ENCODE peak calls at places on chromosome 16, in nine cellular contexts. E is HL-60, B is mucosa of descending colon, R is endothelial cell of umbilical vein, Y is OCI-LY7, K is A673, G is fibroblast of lung, D is bronchial epithelial cell, S is fibroblast of mammary gland. C is an unnamed sample.

GRCh38 chr16:17084134-17084533 is 386.6 kb downstream of the XYLT1 start:
- DNase-seq in S (no peak), Y (no peak), E (no peak), G (no peak), D (no peak), B (no peak), K (no peak), R (no peak), C (no peak)

GRCh38 chr16:76976101-76976500 is 214.9 kb upstream of the MON1B start:
- DNase-seq in S (no peak), G (no peak), B (no peak), R (no peak), K (no peak), E (no peak), Y (peak), D (no peak), C (peak)

GRCh38 chr16:27431773-27432599 is 30.0 kb downstream of the IL21R start:
- DNase-seq in Y (no peak), D (peak), G (no peak), S (peak), R (no peak), K (no peak), B (no peak), E (no peak), C (peak)

GRCh38 chr16:75627856-75628255 is 4.8 kb upstream of the ADAT1 start:
- DNase-seq in B (no peak), Y (no peak), E (no peak), G (no peak), D (no peak), K (peak), R (peak), S (no peak), C (no peak)

GRCh38 chr16:49924078-49924477 is 68.2 kb upstream of the ZNF423 start:
- DNase-seq in E (no peak), B (no peak), K (peak), Y (peak), D (no peak), S (peak), R (no peak), G (no peak), C (peak)

GRCh38 chr16:31201511-31202401 is 804 bp downstream of the PYCARD start:
- DNase-seq in Y (peak), R (no peak), K (no peak), S (no peak), E (no peak), B (peak), D (peak), G (peak), C (peak)

GRCh38 chr16:49639739-49640388 is 216.0 kb downstream of the ZNF423 start:
- DNase-seq in B (peak), G (peak), E (no peak), R (peak), D (no peak), S (peak), Y (no peak), K (no peak), C (no peak)

GRCh38 chr16:13997933-13998332 is 73.2 kb upstream of the MRTFB start:
- DNase-seq in Y (peak), E (no peak), G (no peak), B (peak), R (peak), K (peak), D (no peak), S (no peak), C (peak)

GRCh38 chr16:48454051-48454450 is 68.8 kb upstream of the SIAH1 start:
- DNase-seq in D (no peak), R (no peak), G (no peak), E (no peak), K (no peak), B (no peak), S (no peak), Y (no peak), C (no peak)

GRCh38 chr16:79599837-79600635 is 501 bp downstream of the MAF start:
- DNase-seq in D (no peak), Y (peak), R (no peak), E (no peak), K (peak), S (no peak), G (peak), B (peak), C (peak)

GRCh38 chr16:26963109-26963508 is 103.6 kb upstream of the C16orf82 start:
- DNase-seq in E (no peak), K (peak), R (no peak), D (no peak), B (peak), S (peak), Y (peak), G (peak), C (peak)

GRCh38 chr16:71709231-71709781 is 15.2 kb downstream of the PHLPP2 start:
- DNase-seq in K (peak), R (peak), Y (no peak), S (peak), D (peak), B (no peak), G (peak), E (no peak), C (no peak)

GRCh38 chr16:81493755-81494433 is 49.3 kb downstream of the CMIP start:
- DNase-seq in D (peak), S (peak), E (no peak), R (peak), G (peak), K (no peak), B (peak), Y (no peak), C (no peak)

GRCh38 chr16:68655806-68656205 is 10.7 kb downstream of the CDH3 start:
- DNase-seq in B (no peak), D (no peak), S (no peak), G (no peak), Y (no peak), R (no peak), K (no peak), E (no peak), C (no peak)

GRCh38 chr16:11992008-11992584 is 15.6 kb downstream of the SNX29 start:
- DNase-seq in S (no peak), K (no peak), B (no peak), G (no peak), Y (no peak), D (no peak), E (no peak), R (no peak), C (no peak)

GRCh38 chr16:77971306-77972131 is 50.8 kb upstream of the CLEC3A start:
- DNase-seq in R (peak), K (peak), B (peak), S (peak), E (peak), G (peak), D (peak), Y (peak), C (peak)

GRCh38 chr16:78269251-78269650 is 169.8 kb downstream of the WWOX start:
- DNase-seq in E (no peak), Y (no peak), G (no peak), D (no peak), B (no peak), S (no peak), R (no peak), K (no peak), C (no peak)

GRCh38 chr16:31192856-31193642 is 9.5 kb downstream of the PYCARD start:
- DNase-seq in R (no peak), Y (no peak), B (no peak), E (no peak), G (no peak), K (no peak), S (no peak), D (no peak), C (no peak)

GRCh38 chr16:35364263-35364662 is 1904.9 kb downstream of the TP53TG3F start:
- DNase-seq in R (no peak), G (no peak), B (no peak), Y (no peak), E (no peak), S (no peak), K (no peak), D (no peak), C (no peak)

GRCh38 chr16:54846761-54847160 is 83.9 kb upstream of the IRX5 start:
- DNase-seq in R (no peak), D (peak), K (no peak), G (no peak), S (no peak), Y (no peak), B (no peak), E (no peak), C (no peak)

GRCh38 chr16:53775821-53776431 is 72.0 kb downstream of the FTO start:
- DNase-seq in R (no peak), Y (no peak), S (peak), K (peak), E (peak), D (peak), B (peak), G (peak), C (no peak)

DNA sequence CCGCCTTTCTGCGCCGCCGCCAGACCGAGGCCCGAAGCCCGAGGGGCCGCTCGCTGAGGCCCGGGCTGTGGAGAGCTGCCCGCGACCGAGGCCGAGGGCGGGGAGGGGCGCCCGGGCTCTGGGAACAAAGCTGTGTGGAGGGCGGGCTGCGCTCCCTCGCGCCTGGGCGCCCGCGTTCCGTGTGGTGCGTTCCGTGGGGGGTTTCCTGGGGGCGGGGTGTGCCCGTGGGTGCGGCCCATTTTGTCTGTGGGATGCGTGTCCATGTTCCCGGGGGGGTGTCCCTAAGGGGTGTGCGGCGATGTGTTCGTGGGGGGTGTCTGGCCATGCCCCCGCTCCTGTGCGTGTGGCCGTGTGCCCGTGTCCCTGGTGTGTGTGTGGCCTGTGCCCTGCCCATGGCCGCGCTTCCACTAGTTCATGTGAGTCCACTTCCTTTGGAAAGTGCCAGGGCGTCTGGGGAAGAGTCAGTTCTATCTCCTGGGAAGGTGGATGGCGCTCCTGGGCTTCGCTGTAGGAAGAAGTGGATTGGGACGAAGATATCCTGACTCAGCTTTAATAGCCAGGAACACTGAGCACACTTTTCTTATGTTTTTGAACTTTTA is 520 bp downstream of the JPT2 start:
- DNase-seq in G (peak), K (peak), R (peak), D (peak), S (peak), Y (peak), B (peak), E (peak), C (peak)
- H3K4me3 ChIP-seq in G (peak), K (peak), R (peak), D (peak), S (peak), Y (peak), B (peak), E (peak), C (peak)

DNA sequence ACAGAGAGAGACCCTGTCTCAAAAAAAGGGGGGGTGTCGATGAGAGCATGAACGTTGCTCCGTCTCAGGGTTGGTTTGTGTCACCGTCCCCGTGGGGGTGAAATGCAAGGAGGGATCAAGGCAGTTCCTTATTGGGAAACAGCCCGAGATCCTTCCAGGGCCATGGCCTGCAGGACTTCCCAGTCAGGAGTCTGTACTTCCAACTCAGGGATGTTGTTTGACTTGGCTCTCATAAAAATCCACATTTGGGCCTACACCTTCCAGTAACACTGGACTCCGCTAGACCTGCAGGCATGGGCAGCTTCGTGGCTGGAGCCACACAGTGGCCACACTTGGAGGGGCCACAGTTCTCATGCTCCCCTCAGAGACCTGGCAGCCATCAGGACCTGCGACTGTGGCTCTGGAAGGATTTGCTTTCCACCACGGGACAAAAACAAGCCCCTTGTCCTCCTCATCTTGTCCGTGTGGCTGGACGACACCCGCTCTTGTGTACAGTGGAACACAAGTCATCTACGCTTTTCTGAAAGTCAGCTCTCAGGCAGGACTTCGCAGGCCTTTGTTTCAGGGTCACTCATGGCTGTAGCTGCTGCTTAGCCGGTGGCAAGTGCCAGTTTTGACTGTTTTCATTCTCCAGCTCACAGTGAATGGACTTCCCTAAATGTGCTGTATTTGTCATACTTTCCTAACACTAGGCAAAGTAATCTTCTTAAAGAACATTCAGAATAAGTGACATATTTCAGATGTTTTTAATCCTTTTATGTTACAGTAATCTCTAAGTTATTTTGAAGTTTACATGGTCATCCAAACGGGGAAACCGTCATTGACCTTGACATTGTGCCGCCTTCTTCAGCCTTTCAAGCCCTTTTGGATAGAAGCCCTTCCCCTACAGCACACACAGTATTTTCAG is 24.2 kb upstream of the IL17C start:
- DNase-seq in D (no peak), K (no peak), E (no peak), S (no peak), B (no peak), G (no peak), Y (no peak), R (no peak), C (no peak)
- TF ChIP-seq CTCF in D (no peak), K (no peak), E (no peak), S (no peak), B (no peak), G (no peak), Y (no peak), R (no peak), C (no peak)

GRCh38 chr16:29813644-29814562 is 1.9 kb downstream of the PRRT2 start:
- DNase-seq in R (no peak), S (no peak), G (no peak), D (no peak), B (no peak), K (no peak), Y (no peak), E (no peak), C (no peak)
- H3K4me3 ChIP-seq in R (no peak), S (no peak), G (no peak), D (no peak), B (no peak), K (no peak), Y (no peak), E (no peak), C (no peak)

GRCh38 chr16:24493859-24494258 is 45.5 kb upstream of the RBBP6 start:
- DNase-seq in G (no peak), K (peak), S (no peak), D (peak), Y (no peak), B (no peak), R (no peak), E (no peak), C (no peak)

GRCh38 chr16:24504467-24505345 is 34.7 kb upstream of the RBBP6 start:
- DNase-seq in B (peak), D (peak), E (peak), R (peak), Y (peak), S (peak), G (peak), K (peak), C (peak)

GRCh38 chr16:24497405-24497804 is 42.0 kb upstream of the RBBP6 start:
- DNase-seq in K (peak), Y (no peak), S (no peak), D (peak), G (no peak), B (no peak), E (no peak), R (no peak), C (no peak)

DNA sequence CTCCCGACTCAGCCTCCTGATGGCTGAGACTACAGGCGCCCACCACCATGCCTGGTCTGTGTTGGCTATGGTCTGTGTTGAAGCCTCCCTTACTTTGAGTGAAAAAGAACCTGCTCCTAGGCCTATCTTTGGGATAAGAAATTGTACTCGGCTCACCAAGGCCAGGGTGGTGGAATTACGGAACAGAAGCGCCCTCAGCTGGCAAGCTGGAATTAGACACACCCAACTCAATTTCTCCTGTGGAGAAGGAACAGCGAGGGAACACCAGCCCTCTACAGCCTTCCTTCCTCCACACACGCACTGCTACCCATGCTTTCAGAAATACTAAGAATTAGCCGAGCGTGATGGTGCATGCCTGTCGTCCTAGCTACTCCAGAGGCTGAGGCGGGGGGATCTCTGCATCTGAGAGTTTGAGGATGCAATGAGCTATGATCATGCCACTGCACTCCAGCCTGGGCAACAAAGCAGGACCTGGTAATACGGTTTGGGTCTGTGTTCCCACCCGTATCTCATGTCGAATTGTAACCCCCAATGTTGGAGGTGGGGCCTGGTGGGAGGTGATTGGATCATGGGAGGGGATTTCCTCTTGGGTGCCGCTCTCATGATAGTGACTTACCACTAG is 40.1 kb upstream of the RBBP6 start:
- DNase-seq in G (peak), E (peak), D (peak), Y (peak), B (peak), S (peak), R (peak), K (peak), C (peak)
- TF ChIP-seq CTCF in G (peak), E (peak), D (peak), Y (peak), B (no peak), S (peak), R (peak), K (peak), C (peak)

DNA sequence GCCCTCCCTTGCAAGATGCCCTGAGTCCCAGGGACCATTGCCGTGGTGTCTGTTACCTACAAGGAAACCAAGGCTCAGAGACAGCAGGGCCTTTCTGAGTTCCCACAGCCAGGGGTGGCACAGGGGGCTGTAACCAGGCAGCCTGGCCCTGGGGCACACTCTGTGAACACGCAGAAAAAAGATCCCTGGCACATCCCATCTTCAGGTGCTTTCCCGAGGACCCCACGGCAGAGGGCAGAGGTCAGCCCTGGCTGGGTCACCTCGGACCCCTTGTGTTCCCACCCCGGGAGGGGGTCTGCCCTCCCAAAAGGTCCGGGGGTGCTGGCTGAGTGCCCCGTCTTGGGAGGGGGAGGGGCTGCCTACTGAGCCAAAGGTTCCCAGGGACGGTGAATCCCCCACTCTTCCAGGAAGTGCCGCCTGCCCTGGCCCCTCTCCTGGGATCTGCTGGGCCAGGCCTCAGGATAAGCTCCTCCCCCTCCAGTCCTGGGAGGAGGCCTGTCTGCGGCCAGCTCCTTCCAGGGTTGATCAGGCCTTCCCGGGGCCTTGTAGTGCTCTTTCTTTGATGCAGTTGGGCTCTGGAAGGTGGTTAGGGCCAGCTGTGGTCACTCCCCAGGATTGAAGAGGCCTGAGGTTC is 8.1 kb downstream of the GLIS2 start:
- DNase-seq in S (peak), K (peak), R (no peak), E (no peak), G (peak), Y (no peak), D (no peak), B (no peak), C (no peak)
- H3K4me3 ChIP-seq in S (no peak), K (no peak), R (no peak), E (no peak), G (no peak), Y (no peak), D (no peak), B (no peak), C (no peak)

DNA sequence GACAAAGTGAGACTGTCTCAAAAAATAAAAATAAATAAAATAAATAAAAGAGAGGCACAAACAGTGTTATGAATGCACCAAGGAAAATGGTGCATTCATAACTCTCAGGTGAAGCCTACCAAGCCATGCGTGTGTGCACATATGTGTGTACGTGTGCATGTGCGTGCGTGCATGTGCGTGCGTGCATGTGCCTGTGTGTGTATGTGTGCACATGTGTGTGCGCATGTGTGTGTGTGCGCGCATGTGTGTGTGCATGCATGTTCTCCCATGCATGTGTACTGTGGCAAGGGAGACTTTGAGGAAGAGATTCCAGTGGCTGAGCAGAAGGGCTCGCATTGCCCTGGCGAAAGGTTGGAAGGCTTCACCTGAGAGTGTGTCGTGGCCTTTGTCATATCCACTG is 4.7 kb downstream of the SPN start:
- DNase-seq in R (no peak), B (no peak), Y (no peak), S (no peak), G (no peak), K (no peak), D (no peak), E (peak), C (no peak)
- TF ChIP-seq CTCF in R (no peak), B (no peak), Y (no peak), S (no peak), G (no peak), K (no peak), D (no peak), E (no peak), C (no peak)